ENCODE peak calls at places on chromosomes 6 and 20, in five cellular contexts. D is prostate gland; F is CD8-positive, alpha-beta T cell; C is foreskin fibroblast; O is brain microvascular endothelial cell. V is an unnamed sample.

GRCh38 chr20:62536731-62537401 is 61.1 kb upstream of the GATA5 start:
- DNase-seq in O (no peak), D (no peak), F (no peak), C (peak; percentile 50), V (no peak)

GRCh38 chr6:105014954-105015353 is 58.0 kb downstream of the LIN28B start:
- DNase-seq in C (no peak), O (no peak), D (no peak), F (no peak), V (no peak)

GRCh38 chr20:63952210-63952535 is 4.0 kb downstream of the UCKL1 start:
- DNase-seq in F (no peak), D (no peak), O (no peak), C (no peak), V (no peak)

GRCh38 chr6:38136547-38136946 is 317.0 kb downstream of the ZFAND3 start:
- DNase-seq in F (no peak), O (no peak), C (peak; percentile 40), D (no peak), V (no peak)

GRCh38 chr20:46568570-46569129 is 18.2 kb upstream of the OCSTAMP start:
- DNase-seq in O (peak; percentile 61), C (peak; percentile 90), D (peak; percentile 87), F (no peak), V (peak; percentile 93)

GRCh38 chr20:17841751-17842191 is 126.8 kb downstream of the SNX5 start:
- DNase-seq in C (peak; percentile 66), D (no peak), F (no peak), O (no peak), V (no peak)

GRCh38 chr20:23746321-23746720 is 4.4 kb downstream of the CST1 start:
- DNase-seq in O (no peak), C (no peak), D (no peak), F (no peak), V (no peak)

GRCh38 chr6:161139304-161139765 is 134.5 kb downstream of the AGPAT4 start:
- DNase-seq in F (no peak), O (no peak), D (no peak), C (no peak), V (no peak)

GRCh38 chr6:36246511-36247268 is 23.2 kb upstream of the PNPLA1 start:
- DNase-seq in O (no peak), C (peak; percentile 52), D (no peak), F (no peak), V (no peak)

DNA sequence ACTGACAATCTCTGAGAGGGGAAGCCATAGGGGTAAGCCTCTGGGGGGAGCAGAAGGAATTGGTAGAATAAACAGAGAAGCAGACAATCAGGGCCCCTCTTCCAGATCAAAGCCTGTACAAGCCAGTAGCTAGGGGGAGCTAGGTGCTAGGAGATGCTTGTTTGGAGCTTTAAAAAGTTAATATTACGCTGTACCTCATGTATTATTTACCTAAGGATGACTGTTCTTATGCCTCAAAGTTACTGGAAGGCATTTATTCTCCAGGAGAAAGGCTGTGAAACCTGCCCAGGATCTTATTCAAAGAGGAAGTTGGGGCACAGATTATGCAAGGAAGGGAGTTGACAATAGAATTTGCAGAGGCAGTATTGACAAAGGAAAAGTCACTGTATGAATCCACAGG is 111.8 kb upstream of the SLC35F1 start:
- DNase-seq in F (no peak), C (no peak), O (no peak), D (peak; percentile 17), V (no peak)
- TF ChIP-seq CTCF in F (no peak), C (no peak), O (peak; percentile 15), D (no peak), V (no peak)

DNA sequence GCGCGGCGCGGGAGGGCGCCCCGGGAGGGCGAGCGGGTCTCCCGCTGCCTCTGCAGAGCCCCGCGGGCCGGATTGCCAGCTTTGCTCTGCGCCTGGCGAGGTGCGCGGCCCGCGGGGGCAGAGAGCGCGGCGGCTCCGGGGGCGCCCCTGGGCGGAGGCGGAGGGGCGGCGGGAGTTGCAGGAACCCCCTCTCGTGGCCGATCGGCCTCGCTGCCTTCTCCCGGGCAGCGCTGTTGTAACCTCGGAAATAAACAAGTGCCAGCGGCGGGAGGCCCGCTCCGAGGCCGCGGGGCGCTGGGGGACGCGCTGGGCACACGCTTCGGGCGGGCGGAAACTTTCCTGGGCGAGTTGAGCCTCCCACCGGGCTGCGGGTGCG is 1.2 kb downstream of the CDH4 start:
- DNase-seq in D (no peak), F (no peak), C (peak; percentile 78), O (no peak), V (peak; percentile 38)
- H3K4me3 ChIP-seq in D (peak overlapping the region; percentile 31), F (no peak overlapping the region), C (peak overlapping the region; percentile 44), O (peak overlapping the region; percentile 56), V (peak overlapping the region; percentile 50)

GRCh38 chr6:144730088-144730640 is 445.0 kb downstream of the UTRN start:
- DNase-seq in D (no peak), F (no peak), C (no peak), O (no peak), V (no peak)

GRCh38 chr6:144731229-144731628 is 446.1 kb downstream of the UTRN start:
- DNase-seq in C (no peak), D (no peak), O (no peak), F (no peak), V (no peak)

GRCh38 chr6:144725731-144726522 is 440.8 kb downstream of the UTRN start:
- DNase-seq in F (no peak), O (no peak), C (no peak), D (peak; percentile 19), V (no peak)

GRCh38 chr6:144728804-144729203 is 443.7 kb downstream of the UTRN start:
- DNase-seq in O (no peak), D (no peak), F (no peak), C (no peak), V (no peak)

GRCh38 chr6:144729502-144729901 is 444.4 kb downstream of the UTRN start:
- DNase-seq in D (no peak), F (no peak), O (no peak), C (no peak), V (no peak)
- TF ChIP-seq CTCF in D (no peak), F (no peak), O (no peak), C (no peak), V (no peak)

GRCh38 chr6:137744877-137745276 is 122.2 kb upstream of the TNFAIP3 start:
- DNase-seq in O (no peak), F (no peak), D (no peak), C (no peak), V (no peak)
- H3K4me3 ChIP-seq in O (no peak overlapping the region), F (no peak overlapping the region), D (no peak overlapping the region), C (no peak overlapping the region), V (no peak overlapping the region)